ENCODE peak calls at places on chromosome 7, in ten cellular contexts. J, W, U, G, Y, H, I, E, C and B are unnamed samples.

GRCh38 chr7:158187055-158187770 is 400.4 kb downstream of the PTPRN2 start:
- DNase-seq in U (no peak), I (no peak), H (no peak), C (no peak), E (no peak), J (no peak), G (no peak), Y (no peak), W (no peak), B (no peak)

GRCh38 chr7:147535619-147536200 is 1054.9 kb upstream of the C7orf33 start:
- DNase-seq in E (no peak), W (no peak), G (no peak), H (peak), J (no peak), C (peak), I (no peak), Y (no peak), U (peak), B (no peak)

GRCh38 chr7:159109092-159110035 is 35.3 kb downstream of the VIPR2 start:
- DNase-seq in Y (no peak), C (no peak), J (no peak), W (peak), G (no peak), E (peak), I (no peak), U (peak), H (peak), B (no peak)

GRCh38 chr7:129889133-129889854 is 63.5 kb downstream of the UBE2H start:
- DNase-seq in G (peak), H (no peak), U (no peak), J (no peak), C (no peak), W (no peak), Y (no peak), I (no peak), E (no peak), B (no peak)

GRCh38 chr7:151186640-151187408 is at the start of gene ASB10:
- DNase-seq in J (peak), W (no peak), H (no peak), I (no peak), C (no peak), G (no peak), U (no peak), E (peak), Y (no peak), B (no peak)

GRCh38 chr7:67019562-67020390 is 23.1 kb downstream of the TYW1 start:
- DNase-seq in E (no peak), Y (no peak), H (peak), J (no peak), U (no peak), C (no peak), G (no peak), I (no peak), W (no peak), B (no peak)

GRCh38 chr7:156116514-156116913 is 304.3 kb upstream of the SHH start:
- DNase-seq in I (no peak), Y (no peak), G (no peak), E (no peak), C (no peak), J (no peak), U (no peak), W (no peak), H (no peak), B (no peak)

GRCh38 chr7:117230276-117231046 is 92.4 kb downstream of the WNT2 start:
- DNase-seq in G (no peak), H (no peak), I (no peak), C (no peak), U (peak), E (no peak), Y (no peak), J (no peak), W (no peak), B (peak)

GRCh38 chr7:39838326-39838725 is 111.7 kb upstream of the CDK13 start:
- DNase-seq in J (no peak), W (peak), E (no peak), I (no peak), U (peak), G (peak), C (no peak), H (peak), Y (no peak), B (no peak)

GRCh38 chr7:44265733-44266132 is 59.7 kb downstream of the CAMK2B start:
- DNase-seq in U (no peak), H (no peak), I (no peak), J (no peak), C (no peak), W (no peak), E (no peak), Y (no peak), G (no peak), B (no peak)

GRCh38 chr7:80288175-80289122 is 153.8 kb downstream of the GNAI1 start:
- DNase-seq in Y (peak), E (no peak), I (no peak), J (no peak), W (no peak), H (peak), U (peak), G (no peak), C (no peak), B (no peak)

GRCh38 chr7:152054377-152055230 is 29.1 kb downstream of the GALNT11 start:
- DNase-seq in E (no peak), I (no peak), U (peak), H (no peak), J (no peak), Y (no peak), W (peak), C (peak), G (peak), B (no peak)

GRCh38 chr7:17849504-17849903 is 90.8 kb downstream of the SNX13 start:
- DNase-seq in C (no peak), H (no peak), W (no peak), U (peak), G (no peak), I (no peak), E (no peak), Y (no peak), J (no peak), B (no peak)

DNA sequence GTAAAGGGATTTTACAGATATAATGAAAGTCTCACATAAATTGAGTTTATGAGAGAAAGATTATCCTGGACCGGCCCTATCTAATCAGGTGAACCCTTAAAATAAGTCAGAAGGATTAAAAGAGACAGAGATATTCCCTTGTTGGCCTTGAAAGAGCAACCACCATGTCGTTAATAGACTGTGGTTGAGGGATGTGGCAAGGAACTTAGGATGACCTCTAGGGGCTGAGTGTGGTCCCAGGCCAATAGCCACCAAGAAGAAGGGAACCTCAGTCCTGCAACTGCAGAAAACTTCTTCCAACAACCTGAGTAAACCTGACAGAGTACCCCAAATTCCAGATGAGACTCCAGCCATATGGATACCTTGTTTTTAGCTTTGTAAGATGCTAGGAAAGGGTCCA is 121.5 kb downstream of the POLR1F start:
- DNase-seq in U (no peak), Y (peak), I (no peak), G (no peak), W (no peak), J (no peak), E (no peak), H (no peak), C (no peak), B (no peak)
- TF ChIP-seq CTCF in U (peak), Y (no peak), I (no peak), G (no peak), W (no peak), J (no peak), E (no peak), H (no peak), C (no peak), B (no peak)

DNA sequence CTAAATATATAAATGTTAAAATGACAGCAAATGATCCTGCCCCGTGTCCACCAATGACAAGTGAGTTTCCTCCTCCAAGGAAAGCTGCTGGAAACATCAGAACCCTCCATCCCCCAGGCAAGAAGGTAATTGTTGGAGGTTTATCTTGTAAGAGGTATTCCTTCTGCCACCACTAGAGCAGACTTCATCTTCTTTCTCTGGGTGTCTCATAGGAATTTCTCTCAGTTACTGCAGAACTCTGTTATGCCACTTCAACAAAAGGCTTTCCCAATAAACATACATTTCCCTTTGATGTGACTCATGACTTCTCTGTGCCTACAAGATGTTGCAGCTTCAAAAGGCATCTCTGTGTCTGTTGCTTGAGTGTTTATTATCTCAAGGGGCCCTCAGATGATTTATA is 279.1 kb downstream of the BMPER start:
- DNase-seq in G (no peak), H (no peak), U (peak), J (no peak), C (no peak), W (no peak), E (no peak), I (no peak), Y (peak), B (no peak)
- TF ChIP-seq CTCF in G (no peak), H (no peak), U (peak), J (no peak), C (no peak), W (no peak), E (no peak), I (peak), Y (no peak), B (no peak)

GRCh38 chr7:1368682-1369571 is 90.3 kb downstream of the MICALL2 start:
- DNase-seq in G (no peak), U (no peak), Y (peak), I (peak), H (peak), E (no peak), C (peak), W (no peak), J (no peak), B (peak)
- TF ChIP-seq CTCF in G (no peak), U (no peak), Y (peak), I (peak), H (peak), E (no peak), C (peak), W (no peak), J (no peak), B (no peak)

GRCh38 chr7:5472432-5473315 is 49.0 kb upstream of the TNRC18 start:
- DNase-seq in I (no peak), Y (peak), H (no peak), E (no peak), C (no peak), G (no peak), W (no peak), J (no peak), U (no peak), B (no peak)
- TF ChIP-seq CTCF in I (no peak), Y (no peak), H (no peak), E (no peak), C (no peak), G (no peak), W (no peak), J (no peak), U (no peak), B (no peak)

DNA sequence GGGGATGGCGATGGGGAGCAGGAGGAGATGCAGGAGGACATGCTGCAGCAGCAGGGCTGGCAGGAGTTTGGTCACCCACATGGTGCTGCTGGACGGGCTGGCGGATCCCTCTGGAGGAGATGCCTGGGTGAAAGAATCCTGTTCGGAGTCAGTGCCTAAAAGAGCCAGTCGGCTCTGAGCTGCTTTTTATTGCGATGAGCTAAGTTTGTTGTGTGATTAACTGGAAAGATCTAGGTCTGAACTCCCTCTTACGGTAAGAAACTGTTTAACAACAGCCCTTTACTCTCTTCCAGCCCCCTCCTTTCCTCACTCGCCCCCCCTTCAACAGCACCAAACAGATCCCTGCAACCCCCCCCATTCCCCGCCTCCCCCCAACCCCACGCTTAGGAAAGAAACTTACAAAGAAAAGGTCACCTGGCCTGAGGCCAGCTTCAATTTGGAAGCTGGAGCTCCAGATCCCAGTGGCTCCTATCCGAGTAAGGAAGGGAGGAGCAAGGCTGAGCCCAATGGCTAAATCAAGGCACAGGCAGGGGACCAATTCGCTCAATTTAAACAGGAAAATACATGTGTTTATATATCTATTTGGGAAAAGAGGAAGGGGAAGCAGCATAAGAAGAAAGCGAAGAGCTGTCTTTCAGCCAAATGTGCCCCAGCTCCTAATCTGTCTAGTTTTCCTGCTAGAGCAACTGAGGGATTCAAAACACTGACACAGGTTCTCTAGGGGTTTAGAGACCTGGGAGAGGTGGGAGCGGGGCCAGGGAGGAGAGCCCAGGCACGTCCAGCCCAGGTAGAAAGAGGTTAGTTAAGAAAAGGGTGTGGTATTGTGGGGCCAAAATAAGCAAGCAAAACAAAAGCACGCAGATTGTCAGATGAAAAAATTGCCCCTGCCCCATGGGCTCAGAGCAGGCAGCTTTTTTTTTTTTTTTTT is at the start of gene HGF:
- DNase-seq in U (peak), J (peak), I (no peak), E (peak), W (peak), H (peak), Y (no peak), G (peak), C (peak), B (no peak)
- TF ChIP-seq CTCF in U (peak), J (peak), I (no peak), E (no peak), W (no peak), H (no peak), Y (no peak), G (no peak), C (peak), B (no peak)

DNA sequence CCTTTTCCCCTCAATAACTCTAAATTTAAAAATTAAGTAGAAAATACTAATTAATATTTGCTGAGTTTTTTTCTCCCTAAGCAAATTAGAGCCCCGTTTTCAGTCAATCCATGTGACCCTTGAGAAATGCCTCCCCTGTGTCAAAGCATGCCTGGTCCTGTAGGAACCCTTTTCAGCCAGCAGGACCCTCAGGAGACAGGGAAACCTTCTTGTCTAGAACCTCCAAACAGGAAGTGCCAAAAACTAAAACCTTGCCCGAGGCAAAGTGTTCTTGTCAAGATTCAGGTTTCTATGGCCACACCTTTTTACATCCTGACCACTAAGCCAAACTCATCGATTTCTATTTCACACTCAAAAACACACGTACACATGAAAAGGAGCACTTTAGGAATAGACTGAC is 60.1 kb upstream of the NFE2L3 start:
- DNase-seq in W (no peak), C (no peak), U (no peak), I (no peak), J (no peak), G (no peak), E (no peak), H (peak), Y (peak), B (no peak)
- TF ChIP-seq CTCF in W (no peak), C (no peak), U (peak), I (peak), J (no peak), G (no peak), E (no peak), H (peak), Y (no peak), B (no peak)

DNA sequence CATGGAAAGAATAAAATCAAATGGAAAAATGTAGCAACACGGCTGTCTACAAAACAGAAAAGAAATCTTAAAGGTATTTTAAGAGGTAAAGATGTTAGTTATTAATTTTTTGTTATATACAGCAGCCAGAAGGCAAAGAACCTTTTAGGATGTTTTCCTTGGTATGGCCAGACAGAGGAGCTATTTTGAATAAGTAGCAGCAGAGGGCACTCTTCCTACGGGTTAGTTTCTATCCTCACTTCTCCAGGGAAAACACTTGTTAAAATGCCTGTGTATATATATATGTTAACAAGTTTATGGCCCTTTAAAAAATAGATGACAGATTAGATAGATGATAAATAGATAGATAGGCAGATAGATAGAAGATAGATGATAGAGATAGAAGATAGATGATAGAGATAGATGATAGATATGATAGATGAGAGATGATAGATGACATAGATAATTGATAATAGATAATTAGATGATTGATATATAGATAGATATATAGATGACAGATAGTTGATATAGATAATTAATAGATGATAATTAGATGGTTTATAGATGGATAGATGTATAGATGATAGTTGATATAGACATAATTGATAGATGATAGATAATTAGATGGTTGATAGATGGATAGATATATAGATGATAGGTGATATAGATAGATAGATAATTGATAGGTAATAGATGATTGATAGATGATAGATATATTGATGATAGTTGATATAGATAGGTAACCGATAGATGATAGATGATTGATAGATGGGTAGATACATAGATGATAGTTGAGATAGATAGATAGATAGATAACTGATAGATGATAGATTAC is 57.8 kb upstream of the WIPF3 start:
- DNase-seq in J (no peak), E (no peak), C (peak), W (no peak), I (no peak), Y (peak), H (peak), G (peak), U (peak), B (no peak)
- TF ChIP-seq CTCF in J (peak), E (no peak), C (peak), W (peak), I (peak), Y (peak), H (peak), G (peak), U (peak), B (peak)

GRCh38 chr7:123632808-123633207 is 22.9 kb upstream of the LMOD2 start:
- DNase-seq in C (no peak), I (no peak), J (no peak), G (no peak), U (no peak), Y (no peak), W (no peak), E (no peak), H (no peak), B (no peak)

GRCh38 chr7:123637203-123637602 is 18.5 kb upstream of the LMOD2 start:
- DNase-seq in E (no peak), H (peak), W (no peak), J (no peak), C (no peak), U (peak), I (no peak), Y (no peak), G (peak), B (no peak)

GRCh38 chr7:123637878-123638277 is 17.8 kb upstream of the LMOD2 start:
- DNase-seq in W (no peak), E (no peak), G (no peak), H (no peak), J (no peak), I (no peak), Y (no peak), U (no peak), C (no peak), B (no peak)

GRCh38 chr7:123633553-123633952 is 22.1 kb upstream of the LMOD2 start:
- DNase-seq in W (no peak), C (no peak), J (no peak), H (peak), E (no peak), U (peak), G (no peak), Y (no peak), I (no peak), B (no peak)

GRCh38 chr7:123635551-123636359 is 19.9 kb upstream of the LMOD2 start:
- DNase-seq in C (peak), Y (peak), G (peak), E (no peak), I (no peak), U (peak), J (no peak), H (peak), W (no peak), B (no peak)
- TF ChIP-seq CTCF in C (peak), Y (peak), G (peak), E (no peak), I (peak), U (peak), J (peak), H (peak), W (peak), B (peak)

GRCh38 chr7:134031835-134032617 is 95.1 kb upstream of the LRGUK start:
- DNase-seq in U (peak), H (peak), W (no peak), J (no peak), C (no peak), Y (no peak), I (no peak), G (no peak), E (no peak), B (no peak)
- TF ChIP-seq CTCF in U (no peak), H (peak), W (no peak), J (no peak), C (peak), Y (peak), I (peak), G (no peak), E (no peak), B (no peak)